ENCODE peak calls at places on chromosome 1, in seven cellular contexts. W, S, U, P, X, I and G are unnamed samples.

GRCh38 chr1:169550294-169550693 is 36.0 kb downstream of the F5 start:
- DNase-seq in W (no peak), S (no peak), U (peak), P (no peak), X (no peak), I (peak), G (no peak)

GRCh38 chr1:64038119-64038518 is 165.3 kb upstream of the UBE2U start:
- DNase-seq in W (no peak), S (no peak), U (no peak), P (no peak), X (no peak), I (no peak), G (no peak)

GRCh38 chr1:197151185-197151584 is 4.7 kb upstream of the ASPM start:
- DNase-seq in W (no peak), S (no peak), U (no peak), P (no peak), X (no peak), I (no peak), G (no peak)

GRCh38 chr1:157540160-157540748 is 12.1 kb downstream of the FCRL5 start:
- DNase-seq in W (no peak), S (no peak), U (no peak), P (no peak), X (no peak), I (no peak), G (no peak)

GRCh38 chr1:35564884-35565741 is 7.5 kb downstream of the NCDN start:
- DNase-seq in W (no peak), S (no peak), U (no peak), P (no peak), X (no peak), I (no peak), G (no peak)

GRCh38 chr1:151144474-151145157 is 1.8 kb downstream of the SEMA6C start:
- DNase-seq in W (no peak), S (no peak), U (no peak), P (no peak), X (no peak), I (no peak), G (no peak)

GRCh38 chr1:87269921-87270320 is 58.8 kb upstream of the LMO4 start:
- DNase-seq in W (no peak), S (no peak), U (no peak), P (no peak), X (no peak), I (no peak), G (no peak)

GRCh38 chr1:59446257-59446901 is 149.5 kb downstream of the FGGY start:
- DNase-seq in W (no peak), S (no peak), U (no peak), P (no peak), X (no peak), I (peak), G (no peak)

GRCh38 chr1:77056525-77056924 is 162.7 kb downstream of the PIGK start:
- DNase-seq in W (no peak), S (no peak), U (no peak), P (no peak), X (no peak), I (no peak), G (no peak)

GRCh38 chr1:1603671-1604373 is 3.9 kb upstream of the FNDC10 start:
- DNase-seq in W (no peak), S (no peak), U (no peak), P (no peak), X (no peak), I (no peak), G (no peak)

GRCh38 chr1:6803357-6803756 is 18.1 kb downstream of the CAMTA1 start:
- DNase-seq in W (no peak), S (no peak), U (no peak), P (no peak), X (no peak), I (no peak), G (no peak)

GRCh38 chr1:78718566-78718965 is 68.9 kb downstream of the IFI44 start:
- DNase-seq in W (no peak), S (no peak), U (no peak), P (no peak), X (no peak), I (no peak), G (no peak)

GRCh38 chr1:225427249-225428065 is at the start of gene LBR:
- DNase-seq in W (no peak), S (no peak), U (no peak), P (peak), X (no peak), I (no peak), G (peak)

GRCh38 chr1:169692766-169693460 is 18.5 kb downstream of the SELL start:
- DNase-seq in W (no peak), S (no peak), U (no peak), P (no peak), X (no peak), I (no peak), G (no peak)

GRCh38 chr1:54254055-54254454 is 54.1 kb downstream of the MRPL37 start:
- DNase-seq in W (no peak), S (no peak), U (no peak), P (no peak), X (no peak), I (peak), G (no peak)

GRCh38 chr1:95309031-95309459 is 75.0 kb downstream of the RWDD3 start:
- DNase-seq in W (peak), S (no peak), U (peak), P (peak), X (no peak), I (peak), G (no peak)

GRCh38 chr1:116203936-116204335 is 92.7 kb downstream of the MAB21L3 start:
- DNase-seq in W (no peak), S (no peak), U (no peak), P (no peak), X (no peak), I (no peak), G (no peak)

GRCh38 chr1:151942882-151943281 is 33.6 kb upstream of the THEM4 start:
- DNase-seq in W (no peak), S (no peak), U (no peak), P (no peak), X (no peak), I (no peak), G (no peak)

GRCh38 chr1:182206628-182207239 is 145.2 kb upstream of the ZNF648 start:
- DNase-seq in W (no peak), S (no peak), U (no peak), P (no peak), X (no peak), I (no peak), G (no peak)

GRCh38 chr1:30704271-30704670 is 19.1 kb downstream of the MATN1 start:
- DNase-seq in W (no peak), S (no peak), U (no peak), P (no peak), X (no peak), I (no peak), G (no peak)

GRCh38 chr1:8349961-8350360 is 32.0 kb downstream of the SLC45A1 start:
- DNase-seq in W (no peak), S (no peak), U (no peak), P (no peak), X (no peak), I (no peak), G (no peak)

GRCh38 chr1:44103270-44104131 is 15.1 kb upstream of the KLF17 start:
- DNase-seq in W (no peak), S (no peak), U (no peak), P (no peak), X (no peak), I (no peak), G (no peak)

GRCh38 chr1:24189528-24189927 is 2.4 kb upstream of the IFNLR1 start:
- DNase-seq in W (no peak), S (no peak), U (no peak), P (no peak), X (no peak), I (no peak), G (no peak)

GRCh38 chr1:33296082-33296458 is 24.8 kb downstream of the A3GALT2 start:
- DNase-seq in W (no peak), S (peak), U (no peak), P (no peak), X (no peak), I (no peak), G (no peak)